ENCODE peak calls at places on chromosomes 16 and 17, in seven cellular contexts. K is HEK293T, C is substantia nigra, B is putamen, M is BJ, Z is T-cell, X is neural crest cell. P is an unnamed sample.

GRCh38 chr16:68936729-68937631 is 93.6 kb downstream of the TANGO6 start:
- DNase-seq in K (no peak), C (no peak), B (no peak), M (peak), Z (no peak), X (no peak), P (no peak)

GRCh38 chr16:3625331-3625730 is 13.9 kb upstream of the SLX4 start:
- DNase-seq in K (no peak), C (no peak), B (no peak), M (no peak), Z (no peak), X (no peak), P (no peak)

GRCh38 chr17:66441012-66441703 is 138.7 kb downstream of the PRKCA start:
- DNase-seq in K (no peak), C (no peak), B (no peak), M (no peak), Z (no peak), X (no peak), P (no peak)

GRCh38 chr17:48605409-48605864 is 651 bp upstream of the HOXB6 start:
- DNase-seq in K (no peak), C (no peak), B (no peak), M (no peak), Z (no peak), X (no peak), P (no peak)

GRCh38 chr17:12580640-12581039 is 85.0 kb upstream of the MYOCD start:
- DNase-seq in K (no peak), C (no peak), B (no peak), M (no peak), Z (no peak), X (no peak), P (no peak)

GRCh38 chr17:9467518-9467917 is 108.1 kb downstream of the STX8 start:
- DNase-seq in K (peak), C (no peak), B (no peak), M (no peak), Z (no peak), X (no peak), P (peak)

GRCh38 chr17:50765454-50766221 is 1.7 kb downstream of the ANKRD40CL start:
- DNase-seq in K (no peak), C (no peak), B (no peak), M (no peak), Z (no peak), X (no peak), P (no peak)

GRCh38 chr17:60161598-60162330 is 12.0 kb downstream of the CA4 start:
- DNase-seq in K (no peak), C (no peak), B (no peak), M (no peak), Z (no peak), X (no peak), P (no peak)

GRCh38 chr16:15498427-15499175 is 64.2 kb downstream of the BMERB1 start:
- DNase-seq in K (no peak), C (no peak), B (no peak), M (no peak), Z (no peak), X (no peak), P (no peak)

GRCh38 chr17:35554668-35555067 is 6.0 kb downstream of the SLFN14 start:
- DNase-seq in K (no peak), C (no peak), B (no peak), M (no peak), Z (no peak), X (no peak), P (no peak)

GRCh38 chr16:16861546-16861945 is 482.6 kb downstream of the NPIPA7 start:
- DNase-seq in K (peak), C (peak), B (peak), M (no peak), Z (peak), X (peak), P (peak)

GRCh38 chr17:28839221-28839620 is 3.4 kb downstream of the FAM222B start:
- DNase-seq in K (no peak), C (no peak), B (no peak), M (no peak), Z (no peak), X (no peak), P (no peak)